ENCODE peak calls at places on chromosomes 3 and 15, in four cellular contexts. One of them, this sample, is unnamed.

GRCh38 chr3:180447156-180447555 is 154.8 kb upstream of the TTC14 start:
- DNase-seq in Daoy: no peak
- DNase-seq in iPS DF 19.7: no peak
- DNase-seq in frontal cortex: no peak
- DNase-seq in this sample: no peak

GRCh38 chr3:132321321-132321720 is 4.1 kb downstream of the ACP3 start:
- DNase-seq in frontal cortex: no peak
- DNase-seq in Daoy: no peak
- DNase-seq in iPS DF 19.7: no peak
- DNase-seq in this sample: no peak

GRCh38 chr3:101823525-101823924 is 25.8 kb upstream of the NFKBIZ start:
- DNase-seq in iPS DF 19.7: no peak
- DNase-seq in frontal cortex: no peak
- DNase-seq in Daoy: no peak
- DNase-seq in this sample: no peak

GRCh38 chr3:46509661-46510187 is 11.9 kb downstream of the RTP3 start:
- DNase-seq in Daoy: no peak
- DNase-seq in iPS DF 19.7: no peak
- DNase-seq in frontal cortex: no peak
- DNase-seq in this sample: no peak

GRCh38 chr3:94183551-94183950 is 120.7 kb downstream of the NSUN3 start:
- DNase-seq in iPS DF 19.7: no peak
- DNase-seq in frontal cortex: no peak
- DNase-seq in Daoy: no peak
- DNase-seq in this sample: no peak

GRCh38 chr3:122785231-122785630 is 8.4 kb downstream of the HSPBAP1 start:
- DNase-seq in frontal cortex: no peak
- DNase-seq in iPS DF 19.7: no peak
- DNase-seq in Daoy: no peak
- DNase-seq in this sample: no peak

GRCh38 chr15:101353240-101353639 is 58.2 kb upstream of the SNRPA1 start:
- DNase-seq in Daoy: no peak
- DNase-seq in frontal cortex: no peak
- DNase-seq in iPS DF 19.7: no peak
- DNase-seq in this sample: no peak

GRCh38 chr15:100672959-100673358 is 70.6 kb downstream of the ASB7 start:
- DNase-seq in Daoy: no peak
- DNase-seq in frontal cortex: no peak
- DNase-seq in iPS DF 19.7: no peak
- DNase-seq in this sample: no peak

GRCh38 chr15:58738051-58738707 is 11.3 kb downstream of the ADAM10 start:
- DNase-seq in iPS DF 19.7: no peak
- DNase-seq in frontal cortex: no peak
- DNase-seq in Daoy: no peak
- DNase-seq in this sample: no peak

GRCh38 chr15:45640610-45641009 is 5.8 kb downstream of the SQOR start:
- DNase-seq in iPS DF 19.7: no peak
- DNase-seq in frontal cortex: no peak
- DNase-seq in Daoy: peak
- DNase-seq in this sample: no peak

GRCh38 chr3:195260286-195260905 is 10.6 kb downstream of the XXYLT1 start:
- DNase-seq in frontal cortex: no peak
- DNase-seq in iPS DF 19.7: no peak
- DNase-seq in Daoy: peak
- DNase-seq in this sample: peak

GRCh38 chr3:173977747-173978146 is 580.2 kb downstream of the NLGN1 start:
- DNase-seq in Daoy: peak
- DNase-seq in iPS DF 19.7: no peak
- DNase-seq in frontal cortex: no peak
- DNase-seq in this sample: no peak

GRCh38 chr3:80771085-80771484 is 990.4 kb downstream of the GBE1 start:
- DNase-seq in Daoy: peak
- DNase-seq in frontal cortex: no peak
- DNase-seq in iPS DF 19.7: no peak
- DNase-seq in this sample: peak

GRCh38 chr3:12999147-13000140 is 73.8 kb downstream of the IQSEC1 start:
- DNase-seq in Daoy: peak
- DNase-seq in frontal cortex: no peak
- DNase-seq in iPS DF 19.7: no peak
- DNase-seq in this sample: no peak

GRCh38 chr3:12438318-12438717 is 46.0 kb upstream of the TSEN2 start:
- DNase-seq in iPS DF 19.7: no peak
- DNase-seq in frontal cortex: no peak
- DNase-seq in Daoy: no peak
- DNase-seq in this sample: no peak

GRCh38 chr3:195754141-195754540 is 33.4 kb downstream of the MUC20 start:
- DNase-seq in Daoy: peak
- DNase-seq in frontal cortex: no peak
- DNase-seq in iPS DF 19.7: no peak
- DNase-seq in this sample: no peak

GRCh38 chr15:62901916-62902554 is 140.5 kb upstream of the TPM1 start:
- DNase-seq in iPS DF 19.7: no peak
- DNase-seq in Daoy: no peak
- DNase-seq in frontal cortex: no peak
- DNase-seq in this sample: no peak